ENCODE peak calls at places on chromosomes 3 and 15, in nine cellular contexts. O, G, S, M, E, J, X, D and B are unnamed samples.

GRCh38 chr3:133965033-133965570 is 64.6 kb downstream of the SLCO2A1 start:
- DNase-seq in O (no peak), G (no peak), S (no peak), M (peak; percentile 31), E (no peak), J (no peak), X (no peak), D (no peak), B (no peak)

GRCh38 chr3:70516081-70516480 is 203.6 kb upstream of the MDFIC2 start:
- DNase-seq in O (no peak), G (no peak), S (no peak), M (no peak), E (no peak), J (no peak), X (no peak), D (no peak), B (no peak)

GRCh38 chr3:69914395-69914794 is 85.1 kb upstream of the SAMMSON start:
- DNase-seq in O (no peak), G (no peak), S (no peak), M (peak; percentile 16), E (no peak), J (no peak), X (no peak), D (no peak), B (no peak)

GRCh38 chr3:52024765-52025452 is 29.2 kb upstream of the RPL29 start:
- DNase-seq in O (no peak), G (no peak), S (no peak), M (no peak), E (no peak), J (no peak), X (no peak), D (no peak), B (no peak)

GRCh38 chr15:30985081-30985531 is 6.3 kb downstream of the MTMR10 start:
- DNase-seq in O (no peak), G (peak; percentile 32), S (no peak), M (peak; percentile 20), E (no peak), J (no peak), X (no peak), D (no peak), B (no peak)

GRCh38 chr3:192408007-192408655 is 319.2 kb downstream of the FGF12 start:
- DNase-seq in O (no peak), G (peak; percentile 22), S (no peak), M (no peak), E (no peak), J (peak; percentile 55), X (no peak), D (peak; percentile 19), B (peak; percentile 16)

GRCh38 chr15:73959012-73959581 is 32.8 kb downstream of the LOXL1 start:
- DNase-seq in O (no peak), G (no peak), S (no peak), M (no peak), E (no peak), J (no peak), X (no peak), D (no peak), B (no peak)

GRCh38 chr3:50241163-50241562 is 5.2 kb downstream of the GNAI2 start:
- DNase-seq in O (no peak), G (no peak), S (no peak), M (no peak), E (no peak), J (peak; percentile 44), X (no peak), D (no peak), B (no peak)

GRCh38 chr3:107676469-107677309 is 153.9 kb downstream of the BBX start:
- DNase-seq in O (no peak), G (no peak), S (peak; percentile 25), M (peak; percentile 43), E (no peak), J (peak; percentile 44), X (no peak), D (no peak), B (no peak)

GRCh38 chr15:98684441-98684840 is 36.1 kb downstream of the IGF1R start:
- DNase-seq in O (no peak), G (no peak), S (no peak), M (peak; percentile 78), E (no peak), J (peak; percentile 23), X (no peak), D (no peak), B (no peak)

GRCh38 chr3:164806188-164806587 is 272.1 kb downstream of the SI start:
- DNase-seq in O (no peak), G (no peak), S (no peak), M (no peak), E (no peak), J (no peak), X (no peak), D (no peak), B (no peak)

GRCh38 chr3:28668377-28668721 is 319.7 kb upstream of the AZI2 start:
- DNase-seq in O (no peak), G (no peak), S (no peak), M (no peak), E (no peak), J (no peak), X (no peak), D (no peak), B (no peak)

GRCh38 chr3:190585771-190586630 is 72.1 kb downstream of the IL1RAP start:
- DNase-seq in O (no peak), G (no peak), S (no peak), M (peak; percentile 95), E (peak; percentile 11), J (peak; percentile 70), X (no peak), D (no peak), B (no peak)

GRCh38 chr3:114178770-114179368 is at the start of gene DRD3:
- DNase-seq in O (no peak), G (no peak), S (peak; percentile 20), M (peak; percentile 44), E (no peak), J (peak; percentile 69), X (no peak), D (no peak), B (no peak)

GRCh38 chr3:125054436-125055164 is 1.2 kb downstream of the HEG1 start:
- DNase-seq in O (no peak), G (peak; percentile 45), S (peak; percentile 42), M (peak; percentile 68), E (no peak), J (peak; percentile 52), X (no peak), D (no peak), B (peak; percentile 84)

GRCh38 chr3:46840491-46840890 is 22.8 kb downstream of the MYL3 start:
- DNase-seq in O (no peak), G (no peak), S (no peak), M (no peak), E (no peak), J (no peak), X (no peak), D (no peak), B (no peak)

GRCh38 chr3:27633224-27633545 is 88.9 kb downstream of the EOMES start:
- DNase-seq in O (no peak), G (no peak), S (no peak), M (peak; percentile 36), E (no peak), J (no peak), X (no peak), D (no peak), B (no peak)

GRCh38 chr3:41836360-41837134 is 125.4 kb downstream of the ULK4 start:
- DNase-seq in O (no peak), G (no peak), S (no peak), M (peak; percentile 26), E (no peak), J (peak; percentile 15), X (no peak), D (no peak), B (peak; percentile 40)

GRCh38 chr3:87856126-87856525 is 202.7 kb downstream of the CGGBP1 start:
- DNase-seq in O (no peak), G (no peak), S (no peak), M (no peak), E (no peak), J (no peak), X (no peak), D (no peak), B (no peak)

GRCh38 chr3:123993818-123994217 is 1.9 kb upstream of the ROPN1 start:
- DNase-seq in O (no peak), G (no peak), S (no peak), M (no peak), E (no peak), J (no peak), X (no peak), D (no peak), B (no peak)

GRCh38 chr15:49900036-49900435 is 219.0 kb downstream of the ATP8B4 start:
- DNase-seq in O (no peak), G (no peak), S (no peak), M (peak; percentile 52), E (no peak), J (peak; percentile 16), X (no peak), D (no peak), B (no peak)

GRCh38 chr3:129534428-129535027 is 6.1 kb downstream of the RHO start:
- DNase-seq in O (no peak), G (no peak), S (no peak), M (no peak), E (no peak), J (peak; percentile 41), X (no peak), D (no peak), B (no peak)

GRCh38 chr3:102105113-102105642 is 255.9 kb downstream of the NFKBIZ start:
- DNase-seq in O (no peak), G (no peak), S (no peak), M (no peak), E (no peak), J (no peak), X (no peak), D (no peak), B (no peak)
- TF ChIP-seq CTCF in O (no peak), G (no peak), S (no peak), M (no peak), E (no peak), J (no peak), X (no peak), D (no peak), B (no peak)

GRCh38 chr3:151425640-151426336 is 35.1 kb downstream of the IGSF10 start:
- DNase-seq in O (no peak), G (no peak), S (no peak), M (no peak), E (no peak), J (no peak), X (no peak), D (no peak), B (no peak)
- TF ChIP-seq CTCF in O (peak; percentile 23), G (no peak), S (no peak), M (peak; percentile 34), E (no peak), J (no peak), X (no peak), D (no peak), B (no peak)

GRCh38 chr3:45541326-45542321 is 52.9 kb upstream of the LIMD1 start:
- DNase-seq in O (no peak), G (no peak), S (no peak), M (no peak), E (no peak), J (no peak), X (no peak), D (no peak), B (no peak)
- TF ChIP-seq CTCF in O (no peak), G (no peak), S (no peak), M (no peak), E (no peak), J (no peak), X (no peak), D (no peak), B (no peak)

DNA sequence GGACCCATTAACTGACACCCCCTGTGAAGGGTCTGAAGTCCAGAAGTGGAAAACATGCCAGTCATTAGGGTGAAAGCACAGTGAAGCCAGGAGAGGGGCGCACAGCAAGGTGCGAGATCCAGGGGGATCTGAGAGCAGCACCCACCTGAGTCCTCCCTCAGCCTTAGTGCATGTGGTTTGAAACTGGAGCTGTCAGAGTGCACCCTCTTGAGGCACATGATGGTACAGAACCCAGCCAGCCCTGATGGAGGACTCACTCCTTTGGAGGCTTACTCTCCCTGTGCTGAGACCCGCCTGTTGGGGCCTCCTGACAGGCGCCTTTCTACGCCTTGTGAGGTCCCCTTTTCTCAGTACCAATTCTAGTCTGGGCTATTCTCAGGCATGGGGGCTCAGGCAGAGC is 77.8 kb downstream of the IL20RB start:
- DNase-seq in O (no peak), G (no peak), S (no peak), M (peak; percentile 19), E (no peak), J (peak; percentile 27), X (no peak), D (no peak), B (no peak)
- TF ChIP-seq CTCF in O (no peak), G (no peak), S (no peak), M (peak; percentile 39), E (no peak), J (no peak), X (no peak), D (no peak), B (peak; percentile 24)